ENCODE peak calls at places on chromosomes 12 and 14, in nine cellular contexts. K is adrenal gland, O is H1, J is endothelial cell of umbilical vein, Q is right lobe of liver, X is IMR-90, V is A549, D is Peyer's patch, C is uterus. W is an unnamed sample.

GRCh38 chr12:632102-632696 is 31.0 kb downstream of the NINJ2 start:
- DNase-seq in K (no peak), O (no peak), J (peak), Q (no peak), X (peak), V (peak), D (no peak), C (no peak), W (peak)

GRCh38 chr12:29711381-29711780 is 72.4 kb downstream of the TMTC1 start:
- DNase-seq in K (no peak), O (no peak), J (no peak), Q (no peak), X (no peak), V (no peak), D (no peak), C (no peak), W (no peak)

GRCh38 chr12:113416091-113416754 is 6.0 kb upstream of the SDSL start:
- DNase-seq in K (peak), O (no peak), J (no peak), Q (no peak), X (no peak), V (peak), D (no peak), C (no peak), W (no peak)

GRCh38 chr12:24133385-24133784 is 183.9 kb upstream of the SOX5 start:
- DNase-seq in K (no peak), O (peak), J (no peak), Q (no peak), X (no peak), V (no peak), D (no peak), C (no peak), W (no peak)

GRCh38 chr12:50689437-50689836 is 74.5 kb upstream of the ATF1 start:
- DNase-seq in K (no peak), O (no peak), J (no peak), Q (no peak), X (no peak), V (no peak), D (no peak), C (no peak), W (no peak)

GRCh38 chr12:124861898-124862676 is 1.6 kb downstream of the SCARB1 start:
- DNase-seq in K (no peak), O (no peak), J (no peak), Q (no peak), X (no peak), V (no peak), D (no peak), C (no peak), W (no peak)

GRCh38 chr12:30782316-30783173 is 27.8 kb upstream of the CAPRIN2 start:
- DNase-seq in K (no peak), O (no peak), J (no peak), Q (no peak), X (no peak), V (no peak), D (no peak), C (no peak), W (no peak)

GRCh38 chr12:99069371-99069770 is 424.3 kb downstream of the APAF1 start:
- DNase-seq in K (no peak), O (no peak), J (no peak), Q (no peak), X (no peak), V (no peak), D (no peak), C (no peak), W (no peak)

GRCh38 chr14:53306926-53307325 is 153.8 kb upstream of the DDHD1 start:
- DNase-seq in K (no peak), O (no peak), J (no peak), Q (no peak), X (peak), V (no peak), D (no peak), C (peak), W (no peak)

GRCh38 chr12:19031032-19031431 is 98.5 kb upstream of the PLEKHA5 start:
- DNase-seq in K (no peak), O (no peak), J (no peak), Q (no peak), X (peak), V (peak), D (no peak), C (no peak), W (no peak)

GRCh38 chr12:109241936-109242335 is 67.1 kb downstream of the FOXN4 start:
- DNase-seq in K (no peak), O (no peak), J (no peak), Q (no peak), X (no peak), V (no peak), D (no peak), C (no peak), W (no peak)

GRCh38 chr14:92848941-92849340 is 54.8 kb downstream of the GOLGA5 start:
- DNase-seq in K (no peak), O (no peak), J (peak), Q (no peak), X (no peak), V (no peak), D (no peak), C (no peak), W (no peak)

DNA sequence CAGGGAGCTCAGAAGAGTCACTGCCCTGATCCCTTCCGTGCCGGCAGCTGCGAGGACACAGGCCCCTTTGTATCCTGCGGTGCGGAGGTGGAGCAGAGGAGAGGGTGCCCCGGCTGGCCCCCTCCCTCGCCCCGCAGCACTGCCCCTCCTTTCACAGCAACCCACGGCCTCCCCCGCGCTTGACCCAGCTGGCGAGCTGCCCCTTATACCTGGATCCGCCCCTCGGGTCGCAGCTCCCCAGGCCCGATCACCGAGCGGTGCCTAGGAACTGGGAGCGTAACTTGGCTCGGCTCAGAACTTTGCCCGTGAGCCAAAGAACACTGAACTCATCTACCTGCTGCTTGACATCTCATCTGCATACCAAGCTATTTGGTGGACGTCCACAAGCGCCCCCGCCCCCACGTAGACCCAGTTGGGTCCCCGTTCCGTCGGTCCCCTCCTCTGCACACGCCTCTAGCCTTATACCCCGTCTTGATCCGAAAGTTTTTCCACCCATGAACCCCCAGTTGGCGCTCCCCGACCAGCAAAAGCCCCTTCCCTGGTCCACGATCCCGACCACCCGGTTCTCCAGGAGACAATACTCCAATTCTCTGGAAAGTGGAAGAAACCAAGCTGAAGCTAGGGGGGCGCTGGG is 697 bp upstream of the DNAJC14 start:
- DNase-seq in K (peak), O (peak), J (peak), Q (peak), X (no peak), V (peak), D (peak), C (peak), W (no peak)
- TF ChIP-seq POLR2A in K (no peak), O (peak), J (no peak), Q (peak), X (peak), V (peak), D (peak), C (no peak), W (no peak)

DNA sequence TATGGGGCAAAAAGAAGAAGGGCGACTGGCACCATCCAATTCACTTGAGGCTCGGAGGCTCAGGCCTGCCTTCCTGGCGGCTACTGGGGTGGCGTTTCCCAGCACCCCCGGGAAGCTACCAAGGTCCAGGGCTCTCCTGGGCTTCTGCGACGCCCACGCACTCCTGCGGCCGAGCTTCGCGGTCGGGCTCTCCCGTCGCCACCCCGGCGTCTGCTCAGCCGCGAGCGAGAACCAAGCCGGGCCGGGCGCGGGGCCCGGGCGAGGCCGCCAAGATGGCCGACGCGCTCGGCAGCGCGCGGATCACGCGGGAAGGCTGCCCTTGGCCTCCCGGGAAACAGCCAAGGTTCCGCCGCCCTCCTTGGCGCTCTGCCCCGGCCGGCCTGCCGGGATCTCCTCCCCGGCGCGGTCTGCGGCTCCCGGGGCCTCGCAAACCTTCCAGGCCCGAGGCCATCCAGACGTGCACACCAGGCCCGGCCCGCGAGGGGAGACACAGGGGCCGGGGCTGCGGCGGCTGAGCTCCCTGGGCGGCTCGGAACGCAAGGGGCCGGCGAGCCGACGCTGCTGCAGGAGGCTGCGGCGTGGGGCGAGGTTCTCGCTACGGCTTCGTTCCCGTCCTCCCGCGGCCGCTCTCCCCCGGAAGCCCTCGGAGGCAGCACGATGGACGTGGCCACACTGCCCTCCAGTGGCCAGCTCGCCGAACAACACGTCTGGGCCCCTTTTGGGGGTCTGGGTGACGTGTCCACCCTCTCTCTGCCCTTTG is 23.5 kb upstream of the ZFP36L1 start:
- DNase-seq in K (peak), O (peak), J (peak), Q (peak), X (peak), V (peak), D (peak), C (peak), W (peak)
- TF ChIP-seq POLR2A in K (peak), O (peak), J (peak), Q (peak), X (peak), V (peak), D (peak), C (peak), W (peak)

GRCh38 chr14:54444003-54444402 is 2.8 kb upstream of the CNIH1 start:
- DNase-seq in K (no peak), O (no peak), J (no peak), Q (no peak), X (no peak), V (no peak), D (no peak), C (no peak), W (no peak)

GRCh38 chr14:54440454-54440853 is 720 bp downstream of the CNIH1 start:
- DNase-seq in K (no peak), O (no peak), J (no peak), Q (no peak), X (peak), V (no peak), D (no peak), C (no peak), W (no peak)

GRCh38 chr14:54440037-54440436 is 1.1 kb downstream of the CNIH1 start:
- DNase-seq in K (no peak), O (no peak), J (peak), Q (no peak), X (peak), V (no peak), D (no peak), C (no peak), W (no peak)

GRCh38 chr14:54438703-54439102 is 2.5 kb downstream of the CNIH1 start:
- DNase-seq in K (no peak), O (no peak), J (no peak), Q (no peak), X (no peak), V (no peak), D (no peak), C (no peak), W (no peak)

GRCh38 chr14:54440870-54441868 is at the start of gene CNIH1:
- DNase-seq in K (peak), O (peak), J (peak), Q (peak), X (peak), V (peak), D (peak), C (peak), W (peak)
- TF ChIP-seq POLR2A in K (peak), O (peak), J (peak), Q (peak), X (peak), V (peak), D (peak), C (peak), W (peak)

DNA sequence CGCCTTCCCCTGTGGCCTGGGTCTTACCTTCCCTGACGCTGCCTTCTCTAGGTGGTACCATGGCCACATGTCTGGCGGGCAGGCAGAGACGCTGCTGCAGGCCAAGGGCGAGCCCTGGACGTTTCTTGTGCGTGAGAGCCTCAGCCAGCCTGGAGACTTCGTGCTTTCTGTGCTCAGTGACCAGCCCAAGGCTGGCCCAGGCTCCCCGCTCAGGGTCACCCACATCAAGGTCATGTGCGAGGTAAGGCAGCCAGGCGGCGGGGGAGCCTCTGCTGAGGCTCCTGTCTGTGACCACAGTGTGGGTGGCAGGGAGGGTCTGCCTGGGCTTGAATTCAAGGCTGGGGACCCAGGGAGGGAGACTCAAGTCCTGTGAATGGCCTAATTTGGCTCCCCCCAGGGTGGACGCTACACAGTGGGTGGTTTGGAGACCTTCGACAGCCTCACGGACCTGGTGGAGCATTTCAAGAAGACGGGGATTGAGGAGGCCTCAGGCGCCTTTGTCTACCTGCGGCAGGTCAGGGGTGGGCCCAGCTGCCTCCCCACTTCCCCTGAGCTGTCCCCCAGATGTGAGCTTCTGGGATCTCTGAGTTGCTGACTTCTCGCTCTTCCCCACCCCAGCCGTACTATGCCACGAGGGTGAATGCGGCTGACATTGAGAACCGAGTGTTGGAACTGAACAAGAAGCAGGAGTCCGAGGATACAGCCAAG is 3.8 kb downstream of the PTPN6 start:
- DNase-seq in K (peak), O (no peak), J (no peak), Q (no peak), X (no peak), V (no peak), D (peak), C (no peak), W (no peak)
- TF ChIP-seq POLR2A in K (no peak), O (no peak), J (no peak), Q (no peak), X (no peak), V (no peak), D (no peak), C (no peak), W (no peak)

DNA sequence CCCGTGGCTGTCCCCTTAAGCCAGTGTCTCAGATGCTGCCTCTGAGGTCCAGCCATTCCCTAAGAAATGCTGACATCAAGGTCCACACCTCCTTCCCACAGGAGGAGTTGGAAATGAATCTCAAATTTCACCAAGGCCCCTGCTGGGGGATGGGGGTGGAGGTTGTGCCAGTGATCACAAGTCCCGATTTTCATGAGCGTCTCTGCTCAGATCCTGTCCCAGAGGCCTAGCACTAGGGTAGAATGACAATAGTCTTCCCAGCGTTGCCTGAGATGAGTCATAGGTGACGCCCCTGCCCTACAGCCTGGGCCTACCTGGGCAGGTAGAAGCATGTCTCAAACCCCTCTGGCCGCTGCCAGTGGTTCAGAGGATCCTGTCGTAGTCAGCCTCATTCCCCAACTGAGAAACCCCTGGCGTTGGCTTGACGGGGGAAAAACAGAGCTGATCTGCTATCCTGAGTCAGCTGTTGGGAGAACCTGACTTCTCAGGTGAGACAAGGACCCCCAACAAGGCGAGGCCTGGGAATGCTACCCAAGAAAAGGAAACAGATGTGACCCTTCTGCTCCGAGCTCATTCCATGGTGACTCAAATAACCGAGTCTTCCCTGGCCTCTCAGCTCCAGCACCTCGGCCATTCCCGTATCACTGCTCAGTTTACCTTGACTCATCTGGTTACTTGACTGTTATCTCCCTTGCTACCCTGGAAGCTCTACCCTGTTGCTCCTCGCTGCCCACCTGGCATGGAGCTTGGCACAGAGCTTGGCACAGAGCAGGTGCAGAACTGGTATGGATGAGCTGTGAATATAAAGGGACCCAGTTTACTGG is 21.8 kb upstream of the SPPL3 start:
- DNase-seq in K (no peak), O (peak), J (no peak), Q (no peak), X (no peak), V (no peak), D (no peak), C (no peak), W (no peak)
- TF ChIP-seq POLR2A in K (no peak), O (no peak), J (no peak), Q (no peak), X (no peak), V (no peak), D (no peak), C (no peak), W (no peak)

GRCh38 chr14:22539831-22540230 is 49.2 kb downstream of the DAD1 start:
- DNase-seq in K (no peak), O (no peak), J (no peak), Q (no peak), X (no peak), V (no peak), D (no peak), C (no peak), W (no peak)

GRCh38 chr14:22537436-22538310 is 51.4 kb downstream of the DAD1 start:
- DNase-seq in K (no peak), O (no peak), J (no peak), Q (no peak), X (no peak), V (no peak), D (no peak), C (no peak), W (no peak)

GRCh38 chr14:22540286-22540685 is 48.7 kb downstream of the DAD1 start:
- DNase-seq in K (no peak), O (no peak), J (no peak), Q (no peak), X (no peak), V (no peak), D (no peak), C (no peak), W (no peak)

GRCh38 chr14:22536853-22537338 is 52.1 kb downstream of the DAD1 start:
- DNase-seq in K (peak), O (no peak), J (peak), Q (peak), X (peak), V (peak), D (peak), C (peak), W (no peak)

GRCh38 chr14:22538671-22539228 is 50.3 kb downstream of the DAD1 start:
- DNase-seq in K (no peak), O (no peak), J (no peak), Q (no peak), X (no peak), V (no peak), D (no peak), C (no peak), W (no peak)
- TF ChIP-seq POLR2A in K (no peak), O (no peak), J (no peak), Q (no peak), X (no peak), V (no peak), D (no peak), C (no peak), W (no peak)

W was measured in tibial nerve.